ENCODE peak calls at places on chromosomes 3 and 15, in four cellular contexts. E, O, C and F are unnamed samples.

GRCh38 chr3:58175429-58176184 is 35.2 kb downstream of the DNASE1L3 start:
- DNase-seq in E (no peak), O (peak; percentile 72), C (no peak), F (no peak)

GRCh38 chr15:75455424-75455981 is 4.0 kb upstream of the SIN3A start:
- DNase-seq in E (peak; percentile 60), O (peak; percentile 85), C (peak; percentile 80), F (peak; percentile 88)

GRCh38 chr3:156259896-156260788 is 139.8 kb downstream of the KCNAB1 start:
- DNase-seq in E (no peak), O (no peak), C (no peak), F (no peak)

GRCh38 chr15:82548700-82549099 is 8.4 kb upstream of the RPS17 start:
- DNase-seq in E (no peak), O (no peak), C (no peak), F (no peak)

GRCh38 chr3:43155464-43156121 is 49.7 kb upstream of the POMGNT2 start:
- DNase-seq in E (no peak), O (peak; percentile 86), C (peak; percentile 76), F (no peak)

GRCh38 chr3:99131876-99132275 is 230.4 kb upstream of the DCBLD2 start:
- DNase-seq in E (no peak), O (peak; percentile 64), C (peak; percentile 35), F (no peak)

GRCh38 chr3:20083253-20083652 is 43.0 kb downstream of the KAT2B start:
- DNase-seq in E (no peak), O (no peak), C (no peak), F (no peak)

GRCh38 chr3:152328841-152329240 is 60.1 kb downstream of the MBNL1 start:
- DNase-seq in E (no peak), O (peak; percentile 89), C (peak; percentile 62), F (no peak)

GRCh38 chr15:77538793-77539487 is 93.8 kb downstream of the LINGO1 start:
- DNase-seq in E (no peak), O (no peak), C (no peak), F (no peak)

GRCh38 chr15:31440754-31441298 is 114.2 kb downstream of the KLF13 start:
- DNase-seq in E (no peak), O (peak; percentile 56), C (no peak), F (no peak)

GRCh38 chr3:119042162-119042561 is 7.5 kb upstream of the IGSF11 start:
- DNase-seq in E (no peak), O (no peak), C (no peak), F (no peak)

GRCh38 chr3:162489853-162490252 is 993.2 kb downstream of the OTOL1 start:
- DNase-seq in E (no peak), O (peak; percentile 53), C (peak; percentile 2), F (no peak)

GRCh38 chr3:41907330-41908073 is 54.4 kb downstream of the ULK4 start:
- DNase-seq in E (no peak), O (peak; percentile 6), C (peak; percentile 60), F (no peak)

GRCh38 chr3:186022931-186023330 is 85.1 kb upstream of the TRA2B start:
- DNase-seq in E (no peak), O (no peak), C (no peak), F (no peak)

GRCh38 chr3:114680299-114680698 is 386.5 kb downstream of the TIGIT start:
- DNase-seq in E (no peak), O (no peak), C (no peak), F (no peak)

GRCh38 chr15:29125382-29126207 is 144.0 kb downstream of the NSMCE3 start:
- DNase-seq in E (no peak), O (no peak), C (no peak), F (no peak)

GRCh38 chr3:189292667-189293478 is 121.1 kb downstream of the TPRG1 start:
- DNase-seq in E (no peak), O (no peak), C (peak; percentile 41), F (no peak)

GRCh38 chr3:127529346-127530188 is 61.0 kb downstream of the TPRA1 start:
- DNase-seq in E (no peak), O (no peak), C (no peak), F (no peak)

GRCh38 chr15:92960996-92961681 is 61.0 kb downstream of the CHD2 start:
- DNase-seq in E (no peak), O (no peak), C (no peak), F (no peak)

GRCh38 chr3:31962801-31963205 is 18.3 kb downstream of the OSBPL10 start:
- DNase-seq in E (no peak), O (no peak), C (peak; percentile 67), F (peak; percentile 33)

GRCh38 chr3:57952208-57952631 is 56.0 kb upstream of the FLNB start:
- DNase-seq in E (peak; percentile 59), O (peak; percentile 97), C (peak; percentile 65), F (no peak)

GRCh38 chr15:26113296-26113695 is 250.2 kb upstream of the ATP10A start:
- DNase-seq in E (no peak), O (no peak), C (no peak), F (no peak)

GRCh38 chr15:87099916-87100315 is 1020.2 kb downstream of the AGBL1 start:
- DNase-seq in E (no peak), O (no peak), C (peak; percentile 59), F (no peak)

GRCh38 chr3:195259146-195259563 is 11.8 kb downstream of the XXYLT1 start:
- DNase-seq in E (no peak), O (peak; percentile 68), C (peak; percentile 37), F (no peak)

GRCh38 chr3:157066335-157067071 is 93.4 kb downstream of the CCNL1 start:
- DNase-seq in E (no peak), O (peak; percentile 76), C (no peak), F (no peak)

GRCh38 chr3:176954517-176954916 is 242.8 kb downstream of the TBL1XR1 start:
- DNase-seq in E (no peak), O (no peak), C (no peak), F (no peak)

GRCh38 chr15:34233614-34234013 is 8.8 kb downstream of the EMC4 start:
- DNase-seq in E (no peak), O (no peak), C (no peak), F (no peak)

GRCh38 chr3:194686414-194686815 is 732 bp downstream of the FAM43A start:
- DNase-seq in E (no peak), O (no peak), C (no peak), F (no peak)

GRCh38 chr3:48543271-48543866 is 13.2 kb downstream of the PFKFB4 start:
- DNase-seq in E (no peak), O (no peak), C (no peak), F (no peak)

GRCh38 chr15:40282870-40283614 is at the start of gene ANKRD63:
- DNase-seq in E (no peak), O (no peak), C (no peak), F (peak; percentile 27)

GRCh38 chr15:74179983-74180688 is 6.6 kb downstream of the ISLR start:
- DNase-seq in E (peak; percentile 7), O (peak; percentile 72), C (peak; percentile 25), F (no peak)

GRCh38 chr3:177284383-177284881 is 87.2 kb upstream of the TBL1XR1 start:
- DNase-seq in E (no peak), O (peak; percentile 76), C (no peak), F (peak; percentile 18)

GRCh38 chr3:182795383-182795782 is 2.1 kb downstream of the ATP11B start:
- DNase-seq in E (no peak), O (peak; percentile 10), C (peak; percentile 66), F (peak; percentile 73)

GRCh38 chr3:182794806-182795369 is 1.6 kb downstream of the ATP11B start:
- DNase-seq in E (no peak), O (peak; percentile 15), C (peak; percentile 7), F (no peak)

GRCh38 chr3:182793663-182794454 is 555 bp downstream of the ATP11B start:
- DNase-seq in E (no peak), O (peak; percentile 56), C (peak; percentile 60), F (peak; percentile 46)

GRCh38 chr3:182794455-182794773 is 1.1 kb downstream of the ATP11B start:
- DNase-seq in E (no peak), O (no peak), C (no peak), F (no peak)

DNA sequence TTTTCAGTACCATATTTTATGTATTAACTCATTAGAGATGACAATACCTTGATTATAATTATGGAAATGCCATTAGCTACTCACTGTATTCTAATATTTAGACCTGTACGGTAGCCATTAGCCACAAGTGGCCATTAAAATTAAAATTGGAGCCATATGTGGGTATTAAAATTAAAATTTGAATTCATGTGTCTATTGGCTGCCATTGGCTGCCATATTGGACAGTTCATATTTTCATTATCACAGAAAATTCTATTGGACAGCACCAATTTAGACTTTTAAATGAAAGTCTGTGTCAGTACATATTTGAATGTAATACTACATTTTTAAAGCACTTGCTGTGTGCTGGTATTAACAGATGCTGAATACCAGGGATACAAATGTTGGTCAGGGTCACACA is 3.0 kb downstream of the ATP11B start:
- DNase-seq in E (no peak), O (no peak), C (no peak), F (no peak)
- H3K27ac ChIP-seq in E (no peak overlapping the region), O (no peak overlapping the region), C (no peak overlapping the region), F (peak overlapping the region; percentile 97)

DNA sequence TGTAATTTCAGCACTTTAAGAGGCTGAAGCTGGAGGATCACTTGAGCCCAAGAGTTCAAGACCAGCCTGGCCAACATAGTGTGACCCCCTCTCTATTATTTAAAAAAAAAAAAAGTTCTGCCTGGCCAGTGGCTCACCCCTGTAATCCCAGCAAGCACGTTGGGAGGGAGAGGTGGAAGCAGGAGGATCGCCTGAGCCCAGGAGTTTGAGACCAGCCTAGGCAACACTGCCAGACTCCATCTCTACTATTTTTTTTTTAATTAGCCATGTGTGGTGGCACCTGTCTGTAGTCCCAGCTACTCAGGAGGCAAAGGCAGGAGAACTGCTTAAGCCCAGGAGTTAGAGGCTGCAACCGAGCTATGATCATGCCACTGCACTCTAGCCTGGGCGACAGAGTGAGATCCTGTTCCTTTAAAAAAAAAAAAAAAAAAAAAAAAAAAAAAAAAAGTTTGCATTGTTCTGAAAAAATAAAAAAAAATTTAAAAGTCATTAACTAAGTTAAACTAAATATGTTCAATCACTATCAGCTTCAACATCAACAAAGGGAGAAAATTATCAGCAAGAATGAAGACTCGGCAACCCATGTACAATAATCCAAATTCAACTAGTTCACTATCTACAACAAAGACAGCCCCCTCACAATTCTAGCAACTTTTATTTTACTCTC is 1.9 kb downstream of the RAF1 start:
- DNase-seq in E (no peak), O (no peak), C (no peak), F (no peak)
- H3K4me1 ChIP-seq in E (peaks cover 38% of the 10 kb centered on the region), O (peaks cover 25% of the 10 kb centered on the region), C (peaks cover 22% of the 10 kb centered on the region), F (peaks cover 23% of the 10 kb centered on the region)

GRCh38 chr15:52802110-52802509 is 12.0 kb upstream of the ONECUT1 start:
- DNase-seq in E (no peak), O (no peak), C (no peak), F (no peak)

GRCh38 chr15:52801748-52802085 is 11.6 kb upstream of the ONECUT1 start:
- DNase-seq in E (no peak), O (no peak), C (no peak), F (no peak)

GRCh38 chr15:52804526-52805081 is 14.5 kb upstream of the ONECUT1 start:
- DNase-seq in E (no peak), O (no peak), C (no peak), F (no peak)

GRCh38 chr15:52805351-52806283 is 15.5 kb upstream of the ONECUT1 start:
- DNase-seq in E (no peak), O (no peak), C (no peak), F (no peak)

GRCh38 chr15:52803543-52804306 is 13.6 kb upstream of the ONECUT1 start:
- DNase-seq in E (no peak), O (no peak), C (no peak), F (no peak)
- H3K4me3 ChIP-seq in E (peak overlapping the region; percentile 39), O (peak overlapping the region; percentile 20), C (no peak overlapping the region), F (no peak overlapping the region)

DNA sequence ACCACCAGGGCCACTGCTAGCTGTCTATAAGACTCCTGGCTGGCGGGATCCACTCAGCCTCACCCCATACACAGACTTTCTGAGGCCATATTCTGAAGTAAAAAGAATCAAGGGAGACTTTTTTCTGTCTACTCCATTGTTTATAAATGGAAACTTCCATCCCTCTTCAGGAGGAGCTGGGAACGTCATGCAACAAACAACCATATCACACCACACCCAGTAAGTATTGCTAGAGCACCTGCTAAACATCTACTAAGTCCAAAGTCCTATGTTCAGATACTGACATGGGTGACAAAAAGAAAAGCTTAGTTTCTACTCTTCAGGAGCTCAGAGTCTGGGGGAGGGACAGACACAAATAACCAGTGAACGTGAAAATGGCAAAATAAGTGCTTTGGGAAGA is 324.8 kb upstream of the ONECUT1 start:
- DNase-seq in E (no peak), O (no peak), C (no peak), F (no peak)
- H3K27ac ChIP-seq in E (no peak overlapping the region), O (no peak overlapping the region), C (no peak overlapping the region), F (no peak overlapping the region)